ENCODE peak calls at places on chromosomes 12 and 14, in five cellular contexts. O is psoas muscle, E is NB4, I is glutamatergic neuron, H is endothelial cell. D is an unnamed sample.

GRCh38 chr14:103872492-103873113 is 25.2 kb upstream of the PPP1R13B start:
- DNase-seq in O (no peak), E (no peak), I (no peak), H (no peak), D (no peak)

GRCh38 chr12:102543494-102543893 is 63.1 kb upstream of the IGF1 start:
- DNase-seq in O (no peak), E (peak), I (no peak), H (no peak), D (no peak)

GRCh38 chr14:67269338-67270060 is 28.3 kb downstream of the PALS1 start:
- DNase-seq in O (no peak), E (no peak), I (no peak), H (no peak), D (no peak)

GRCh38 chr12:19546611-19547162 is 107.4 kb downstream of the AEBP2 start:
- DNase-seq in O (no peak), E (no peak), I (no peak), H (no peak), D (no peak)

GRCh38 chr12:133231001-133231400 is 4.7 kb downstream of the ANHX start:
- DNase-seq in O (no peak), E (no peak), I (no peak), H (no peak), D (no peak)

GRCh38 chr14:51298895-51299294 is 58.8 kb downstream of the TMX1 start:
- DNase-seq in O (no peak), E (no peak), I (no peak), H (no peak), D (no peak)

GRCh38 chr12:72359416-72359815 is 87.2 kb downstream of the TRHDE start:
- DNase-seq in O (no peak), E (no peak), I (no peak), H (no peak), D (no peak)

GRCh38 chr14:26204362-26204953 is 393.4 kb downstream of the NOVA1 start:
- DNase-seq in O (peak), E (no peak), I (no peak), H (peak), D (no peak)

GRCh38 chr12:104424955-104425354 is 31.8 kb upstream of the CHST11 start:
- DNase-seq in O (no peak), E (no peak), I (no peak), H (no peak), D (no peak)

GRCh38 chr12:91432079-91432478 is 249.5 kb upstream of the DCN start:
- DNase-seq in O (no peak), E (no peak), I (no peak), H (no peak), D (peak)

GRCh38 chr12:13183621-13184020 is 12.9 kb upstream of the EMP1 start:
- DNase-seq in O (no peak), E (no peak), I (no peak), H (no peak), D (no peak)

GRCh38 chr14:104385189-104386135 is 194.1 kb upstream of the C14orf180 start:
- DNase-seq in O (no peak), E (no peak), I (no peak), H (no peak), D (no peak)

GRCh38 chr14:63616015-63616414 is 25.7 kb downstream of the WDR89 start:
- DNase-seq in O (no peak), E (peak), I (no peak), H (no peak), D (no peak)

GRCh38 chr14:50001999-50002925 is 109.4 kb downstream of the ARF6 start:
- DNase-seq in O (peak), E (peak), I (no peak), H (no peak), D (no peak)

GRCh38 chr14:99196310-99196650 is 75.7 kb downstream of the BCL11B start:
- DNase-seq in O (no peak), E (no peak), I (no peak), H (no peak), D (no peak)

GRCh38 chr12:68435816-68436215 is 103.7 kb upstream of the MDM1 start:
- DNase-seq in O (no peak), E (no peak), I (no peak), H (no peak), D (no peak)

GRCh38 chr12:116244001-116244400 is 33.5 kb downstream of the MED13L start:
- DNase-seq in O (no peak), E (peak), I (no peak), H (no peak), D (no peak)

GRCh38 chr14:42523656-42524055 is 917.0 kb downstream of the LRFN5 start:
- DNase-seq in O (no peak), E (no peak), I (no peak), H (no peak), D (no peak)

GRCh38 chr12:32031109-32031508 is 71.9 kb downstream of the RESF1 start:
- DNase-seq in O (no peak), E (no peak), I (no peak), H (peak), D (no peak)

GRCh38 chr12:107163413-107163812 is 70.1 kb upstream of the CRY1 start:
- DNase-seq in O (no peak), E (no peak), I (no peak), H (no peak), D (no peak)
- TF ChIP-seq CTCF in O (no peak), E (no peak), I (no peak), H (no peak), D (no peak)

DNA sequence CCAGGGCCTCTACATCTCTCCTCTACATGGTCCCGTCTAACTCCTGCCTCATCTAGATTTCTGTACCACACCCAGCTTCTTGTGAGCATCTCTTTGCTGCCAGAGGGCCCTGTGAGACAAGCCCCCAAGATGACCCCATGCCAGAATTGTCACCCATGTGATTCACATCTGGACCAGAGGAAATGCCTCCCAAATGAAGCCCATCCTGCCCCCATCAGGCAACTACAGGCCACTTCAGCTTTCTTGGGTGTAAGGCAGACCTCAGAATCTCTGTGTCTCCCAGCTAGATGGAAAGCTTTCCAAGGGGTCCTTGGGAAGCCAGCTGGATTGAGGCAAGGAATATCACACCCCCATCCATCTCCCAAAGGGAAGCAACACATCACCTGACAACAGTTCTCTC is 9.3 kb upstream of the OAS3 start:
- DNase-seq in O (no peak), E (no peak), I (no peak), H (no peak), D (no peak)
- TF ChIP-seq CTCF in O (no peak), E (peak), I (no peak), H (no peak), D (no peak)

GRCh38 chr12:55935742-55936151 is 4.8 kb downstream of the DGKA start:
- DNase-seq in O (peak), E (no peak), I (no peak), H (no peak), D (no peak)
- TF ChIP-seq CTCF in O (no peak), E (no peak), I (no peak), H (no peak), D (no peak)

GRCh38 chr12:45577844-45578399 is 151.6 kb upstream of the ARID2 start:
- DNase-seq in O (no peak), E (no peak), I (no peak), H (no peak), D (no peak)

GRCh38 chr12:45575823-45576448 is 153.6 kb upstream of the ARID2 start:
- DNase-seq in O (no peak), E (peak), I (no peak), H (no peak), D (no peak)

GRCh38 chr12:45570501-45570900 is 159.0 kb upstream of the ARID2 start:
- DNase-seq in O (no peak), E (no peak), I (no peak), H (no peak), D (no peak)

GRCh38 chr12:45572114-45572513 is 157.4 kb upstream of the ARID2 start:
- DNase-seq in O (no peak), E (no peak), I (no peak), H (no peak), D (no peak)

DNA sequence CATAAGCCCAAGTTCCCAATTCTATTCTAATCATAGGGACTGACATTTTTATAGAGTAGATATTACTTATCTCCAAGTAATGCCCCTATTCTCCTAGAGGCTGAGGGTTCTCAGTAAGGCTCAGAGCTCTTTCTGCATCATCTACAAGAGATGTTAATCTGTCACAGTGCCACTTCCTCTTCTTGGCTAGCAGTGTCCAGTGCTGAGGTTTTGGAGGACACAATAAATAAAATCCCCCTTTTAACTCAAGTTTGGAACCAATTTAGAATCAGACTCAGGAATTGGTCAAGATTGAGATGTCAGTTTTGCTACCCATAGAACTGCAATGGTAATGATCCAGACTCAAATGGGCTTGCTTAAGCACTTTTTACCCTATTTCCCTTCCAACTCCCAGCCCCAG is 154.1 kb upstream of the ARID2 start:
- DNase-seq in O (no peak), E (peak), I (no peak), H (no peak), D (no peak)
- TF ChIP-seq CTCF in O (no peak), E (no peak), I (no peak), H (no peak), D (no peak)

GRCh38 chr12:48993787-48994186 is 5.4 kb downstream of the DDN start:
- DNase-seq in O (no peak), E (no peak), I (no peak), H (no peak), D (no peak)
- TF ChIP-seq CTCF in O (no peak), E (no peak), I (no peak), H (no peak), D (no peak)

GRCh38 chr14:24308342-24309124 is 756 bp upstream of the CIDEB start:
- DNase-seq in O (no peak), E (no peak), I (no peak), H (no peak), D (no peak)
- TF ChIP-seq CTCF in O (peak), E (no peak), I (no peak), H (no peak), D (no peak)

DNA sequence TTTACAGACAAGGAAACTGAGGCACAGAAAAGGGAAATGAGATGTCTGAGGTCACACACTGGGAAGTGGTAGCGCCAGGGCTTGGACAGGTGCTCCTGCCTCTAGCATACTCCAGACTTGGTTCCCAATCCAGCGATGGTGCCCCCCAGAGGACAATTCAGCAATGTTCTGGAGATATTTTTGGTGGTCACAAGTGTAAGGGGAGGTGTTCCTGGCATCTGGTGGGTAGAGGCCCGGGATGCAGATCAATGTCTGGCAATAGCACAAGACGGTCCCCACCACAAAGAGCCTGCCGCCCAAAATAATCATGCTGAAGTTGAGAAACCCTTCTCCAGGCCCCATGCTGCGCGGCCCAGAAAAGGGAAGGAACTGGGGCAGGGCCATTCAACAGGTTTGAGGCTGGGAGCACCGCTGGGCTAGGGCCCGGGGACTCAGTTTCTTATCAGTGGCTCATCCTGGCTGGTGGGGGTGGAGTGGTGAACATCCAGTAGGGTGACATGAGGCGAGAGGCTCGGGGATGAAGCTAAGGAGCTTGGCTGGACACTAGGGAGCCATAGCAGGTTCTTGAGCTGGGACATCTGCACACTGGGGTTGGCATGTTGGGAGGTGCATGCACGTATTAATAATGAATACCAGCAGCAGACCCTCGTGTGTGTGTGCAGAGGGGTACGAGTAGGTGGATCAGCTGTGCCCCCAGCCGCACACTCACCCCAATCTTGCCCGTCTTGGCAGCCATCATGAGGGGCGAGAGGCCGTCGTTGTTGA is 35.1 kb downstream of the TRPV4 start:
- DNase-seq in O (no peak), E (peak), I (no peak), H (peak), D (no peak)
- TF ChIP-seq CTCF in O (no peak), E (peak), I (no peak), H (no peak), D (no peak)

GRCh38 chr12:100926669-100927248 is 132.2 kb downstream of the ANO4 start:
- DNase-seq in O (no peak), E (peak), I (peak), H (peak), D (peak)

DNA sequence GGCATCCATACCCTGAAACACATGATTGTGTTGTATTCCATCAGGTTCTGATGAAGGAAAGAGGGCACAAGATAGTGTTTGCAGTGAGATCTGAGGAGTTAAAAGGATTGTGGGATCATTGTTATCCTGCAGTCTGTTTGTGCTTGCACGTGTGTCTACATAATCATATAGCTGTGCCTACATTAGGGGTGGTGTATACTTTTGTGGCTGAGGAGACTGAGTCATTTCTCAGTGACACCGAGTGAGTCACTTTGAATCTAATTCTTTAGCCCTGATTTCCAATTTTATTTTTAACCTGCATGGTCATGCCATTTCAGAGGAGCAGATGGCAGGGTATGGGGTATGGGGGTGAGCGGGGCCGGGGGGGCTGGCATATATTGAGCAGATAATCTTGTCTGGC is 133.2 kb downstream of the ANO4 start:
- DNase-seq in O (no peak), E (no peak), I (no peak), H (no peak), D (no peak)
- TF ChIP-seq CTCF in O (no peak), E (no peak), I (no peak), H (no peak), D (no peak)

DNA sequence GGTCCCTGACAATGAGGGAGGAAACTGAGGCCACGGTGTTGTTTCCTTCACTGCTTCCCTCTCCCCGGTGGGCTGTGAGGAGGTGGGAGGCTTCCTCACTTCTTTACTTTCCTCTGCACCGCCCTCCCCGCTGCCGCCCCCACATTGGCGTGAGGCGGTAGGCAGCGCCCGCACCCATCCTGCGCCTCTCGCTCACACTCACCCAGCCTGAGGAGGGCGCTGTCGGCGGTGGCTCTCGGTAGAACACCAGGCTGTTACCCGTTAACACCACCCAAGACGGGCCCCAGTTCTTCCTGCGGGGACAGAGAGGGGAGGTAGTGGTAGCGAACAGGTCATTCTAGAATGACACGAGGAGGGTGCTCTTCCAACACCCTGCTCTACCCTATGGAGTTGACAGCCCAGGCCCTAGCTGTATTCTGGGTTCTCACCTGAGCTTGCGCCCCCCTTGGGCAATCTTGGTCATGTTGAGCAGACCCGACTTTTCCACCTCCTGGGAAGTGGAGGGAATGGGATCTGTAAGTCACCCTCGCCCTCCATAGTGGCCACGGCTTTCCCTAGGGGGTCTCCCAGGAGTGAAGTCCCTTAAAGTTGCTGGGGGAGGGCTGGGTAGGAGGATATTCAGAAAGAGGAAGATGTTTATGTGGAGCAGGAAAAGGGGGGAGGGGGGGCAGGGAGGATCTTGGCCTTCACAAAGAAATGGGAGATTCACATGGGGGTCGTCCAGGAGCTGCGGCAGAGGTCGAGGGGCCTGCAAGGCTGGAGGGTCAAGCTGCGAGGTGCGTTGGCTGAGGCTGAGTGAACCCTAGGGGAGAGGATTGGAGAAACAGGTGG is 3.3 kb downstream of the ARHGAP9 start:
- DNase-seq in O (no peak), E (peak), I (no peak), H (peak), D (no peak)
- TF ChIP-seq CTCF in O (no peak), E (peak), I (peak), H (peak), D (peak)

GRCh38 chr12:2054091-2055018 is 1.6 kb downstream of the CACNA1C start:
- DNase-seq in O (no peak), E (no peak), I (peak), H (no peak), D (peak)
- TF ChIP-seq CTCF in O (no peak), E (no peak), I (no peak), H (no peak), D (no peak)

D was measured in nephron progenitor cell.